ENCODE peak calls at places on chromosomes 16 and 17, in seven cellular contexts. O, E, G, F, Q, B and D are unnamed samples.

GRCh38 chr16:9007177-9007794 is 43.6 kb upstream of the USP7 start:
- DNase-seq in B (no peak), Q (no peak), E (no peak), G (no peak), O (no peak), F (no peak), D (no peak)

GRCh38 chr17:68792873-68793272 is 162.3 kb downstream of the ABCA8 start:
- DNase-seq in E (no peak), B (no peak), G (no peak), F (no peak), O (no peak), Q (no peak), D (no peak)

GRCh38 chr16:66435896-66436295 is 8.8 kb downstream of the BEAN1 start:
- DNase-seq in E (no peak), G (no peak), O (no peak), F (no peak), B (no peak), Q (no peak), D (no peak)

GRCh38 chr17:16932156-16932555 is 39.8 kb downstream of the TNFRSF13B start:
- DNase-seq in B (no peak), Q (no peak), O (no peak), F (no peak), G (no peak), E (no peak), D (no peak)

GRCh38 chr17:78133971-78134898 is 3.7 kb downstream of the TMC8 start:
- DNase-seq in G (peak), Q (peak), O (peak), F (no peak), B (no peak), E (peak), D (peak)

GRCh38 chr17:56602292-56603130 is 9.0 kb downstream of the NOG start:
- DNase-seq in B (no peak), G (no peak), F (no peak), O (no peak), E (no peak), Q (no peak), D (no peak)

GRCh38 chr17:47119746-47120520 is 69.2 kb downstream of the CDC27 start:
- DNase-seq in F (no peak), Q (no peak), B (no peak), O (no peak), G (no peak), E (no peak), D (no peak)

GRCh38 chr17:59607817-59608403 is 11.8 kb upstream of the CLTC start:
- DNase-seq in B (no peak), F (no peak), E (no peak), Q (peak), G (peak), O (no peak), D (peak)

GRCh38 chr16:48687421-48688038 is 77.5 kb upstream of the N4BP1 start:
- DNase-seq in F (peak), Q (peak), B (no peak), G (peak), E (peak), O (peak), D (peak)

GRCh38 chr16:7101054-7101453 is 231.6 kb upstream of the RBFOX1 start:
- DNase-seq in Q (no peak), B (no peak), E (no peak), F (no peak), G (no peak), O (no peak), D (no peak)

GRCh38 chr17:16986391-16986790 is 14.5 kb upstream of the TNFRSF13B start:
- DNase-seq in G (peak), O (no peak), Q (no peak), E (no peak), B (no peak), F (no peak), D (no peak)

GRCh38 chr17:81489012-81489968 is 23.3 kb downstream of the ACTG1 start:
- DNase-seq in E (peak), F (no peak), B (no peak), O (peak), G (peak), Q (no peak), D (no peak)

GRCh38 chr17:181213-182163 is at the start of gene DOC2B:
- DNase-seq in F (peak), B (no peak), O (no peak), Q (no peak), G (no peak), E (peak), D (peak)

GRCh38 chr16:83307206-83307990 is 500.4 kb upstream of the HSBP1 start:
- DNase-seq in O (no peak), G (no peak), Q (no peak), F (no peak), E (no peak), B (no peak), D (no peak)

GRCh38 chr17:57604771-57605733 is 140.0 kb downstream of the CCDC182 start:
- DNase-seq in B (no peak), E (peak), Q (no peak), G (peak), O (peak), F (no peak), D (peak)

GRCh38 chr16:29876578-29877249 is 13.7 kb upstream of the CDIPT start:
- DNase-seq in G (no peak), Q (no peak), B (no peak), O (no peak), F (no peak), E (no peak), D (no peak)

GRCh38 chr16:85535352-85536072 is 77.6 kb upstream of the GSE1 start:
- DNase-seq in F (no peak), E (peak), O (no peak), Q (no peak), G (no peak), B (no peak), D (peak)

GRCh38 chr16:57258226-57258909 is 13.3 kb downstream of the ARL2BP start:
- DNase-seq in G (no peak), O (no peak), E (no peak), F (no peak), B (no peak), Q (no peak), D (no peak)

GRCh38 chr17:44599298-44600175 is 42.3 kb downstream of the FZD2 start:
- DNase-seq in O (peak), B (no peak), G (peak), F (no peak), E (peak), Q (no peak), D (peak)

GRCh38 chr17:11332706-11333105 is 91.7 kb downstream of the SHISA6 start:
- DNase-seq in Q (no peak), E (no peak), G (no peak), B (no peak), F (no peak), O (no peak), D (no peak)

GRCh38 chr16:27254262-27254811 is 14.2 kb downstream of the NSMCE1 start:
- DNase-seq in E (no peak), G (no peak), B (no peak), Q (no peak), F (no peak), O (no peak), D (no peak)

GRCh38 chr17:77909236-77909635 is 49.3 kb upstream of the TNRC6C start:
- DNase-seq in B (no peak), F (no peak), E (peak), Q (no peak), O (no peak), G (no peak), D (no peak)

GRCh38 chr16:11615756-11616447 is 29.2 kb upstream of the LITAF start:
- DNase-seq in F (no peak), B (no peak), Q (no peak), G (no peak), O (no peak), E (no peak), D (no peak)

GRCh38 chr17:50685691-50686493 is 21.8 kb downstream of the ANKRD40 start:
- DNase-seq in B (no peak), O (no peak), G (no peak), F (no peak), E (no peak), Q (no peak), D (no peak)

GRCh38 chr17:44084131-44084538 is 13.6 kb downstream of the G6PC3 start:
- DNase-seq in G (peak), E (no peak), B (no peak), O (peak), F (no peak), Q (peak), D (peak)